ENCODE peak calls at places on chromosomes 16 and 17, in nine cellular contexts. One of them, this sample, is unnamed.

GRCh38 chr16:72664122-72664479 is 383.8 kb downstream of the ZFHX3 start:
- DNase-seq in A549: peak; percentile 5
- DNase-seq in foreskin keratinocyte: no peak
- DNase-seq in IMR-90: peak; percentile 7
- DNase-seq in heart right ventricle: no peak
- DNase-seq in transverse colon: no peak
- DNase-seq in fibroblast of lung: peak; percentile 27
- DNase-seq in tibial artery: no peak
- DNase-seq in breast epithelium: no peak
- DNase-seq in this sample: no peak

GRCh38 chr17:42804918-42805367 is 6.3 kb downstream of the CNTD1 start:
- DNase-seq in foreskin keratinocyte: no peak
- DNase-seq in heart right ventricle: no peak
- DNase-seq in tibial artery: no peak
- DNase-seq in IMR-90: peak; percentile 13
- DNase-seq in transverse colon: peak; percentile 45
- DNase-seq in breast epithelium: no peak
- DNase-seq in A549: no peak
- DNase-seq in fibroblast of lung: no peak
- DNase-seq in this sample: no peak

GRCh38 chr17:45132302-45132568 is at the start of gene PLCD3:
- DNase-seq in heart right ventricle: no peak
- DNase-seq in transverse colon: no peak
- DNase-seq in tibial artery: no peak
- DNase-seq in A549: no peak
- DNase-seq in foreskin keratinocyte: no peak
- DNase-seq in breast epithelium: no peak
- DNase-seq in fibroblast of lung: no peak
- DNase-seq in IMR-90: no peak
- DNase-seq in this sample: no peak

GRCh38 chr16:67647111-67647651 is 2.2 kb downstream of the CARMIL2 start:
- DNase-seq in fibroblast of lung: no peak
- DNase-seq in tibial artery: no peak
- DNase-seq in transverse colon: no peak
- DNase-seq in heart right ventricle: no peak
- DNase-seq in IMR-90: no peak
- DNase-seq in foreskin keratinocyte: peak; percentile 51
- DNase-seq in breast epithelium: no peak
- DNase-seq in A549: no peak
- DNase-seq in this sample: no peak

GRCh38 chr17:63082952-63083351 is 116.9 kb downstream of the TANC2 start:
- DNase-seq in fibroblast of lung: peak; percentile 56
- DNase-seq in transverse colon: no peak
- DNase-seq in A549: no peak
- DNase-seq in tibial artery: no peak
- DNase-seq in heart right ventricle: no peak
- DNase-seq in IMR-90: peak; percentile 55
- DNase-seq in foreskin keratinocyte: no peak
- DNase-seq in breast epithelium: no peak
- DNase-seq in this sample: no peak

GRCh38 chr16:4615389-4616046 is 830 bp upstream of the UBALD1 start:
- DNase-seq in heart right ventricle: peak; percentile 39
- DNase-seq in A549: no peak
- DNase-seq in foreskin keratinocyte: no peak
- DNase-seq in transverse colon: peak; percentile 37
- DNase-seq in tibial artery: no peak
- DNase-seq in breast epithelium: no peak
- DNase-seq in IMR-90: no peak
- DNase-seq in fibroblast of lung: no peak
- DNase-seq in this sample: no peak

GRCh38 chr17:15092762-15093161 is 172.4 kb downstream of the PMP22 start:
- DNase-seq in transverse colon: no peak
- DNase-seq in fibroblast of lung: peak; percentile 8
- DNase-seq in foreskin keratinocyte: peak; percentile 65
- DNase-seq in tibial artery: no peak
- DNase-seq in heart right ventricle: no peak
- DNase-seq in A549: no peak
- DNase-seq in breast epithelium: no peak
- DNase-seq in IMR-90: peak; percentile 28
- DNase-seq in this sample: no peak

GRCh38 chr17:14396542-14396941 is 95.7 kb downstream of the HS3ST3B1 start:
- DNase-seq in A549: no peak
- DNase-seq in heart right ventricle: no peak
- DNase-seq in tibial artery: no peak
- DNase-seq in breast epithelium: no peak
- DNase-seq in foreskin keratinocyte: peak; percentile 43
- DNase-seq in fibroblast of lung: peak; percentile 1
- DNase-seq in transverse colon: no peak
- DNase-seq in IMR-90: peak; percentile 34
- DNase-seq in this sample: no peak

GRCh38 chr16:68744744-68745280 is 7.7 kb downstream of the CDH1 start:
- DNase-seq in A549: peak; percentile 73
- DNase-seq in heart right ventricle: no peak
- DNase-seq in fibroblast of lung: peak; percentile 30
- DNase-seq in breast epithelium: peak; percentile 76
- DNase-seq in foreskin keratinocyte: peak; percentile 90
- DNase-seq in IMR-90: peak; percentile 5
- DNase-seq in transverse colon: peak; percentile 86
- DNase-seq in tibial artery: no peak
- DNase-seq in this sample: no peak

GRCh38 chr17:45175759-45176140 is 14.1 kb downstream of the HEXIM2 start:
- DNase-seq in foreskin keratinocyte: no peak
- DNase-seq in IMR-90: no peak
- DNase-seq in breast epithelium: no peak
- DNase-seq in fibroblast of lung: no peak
- DNase-seq in heart right ventricle: no peak
- DNase-seq in transverse colon: no peak
- DNase-seq in A549: no peak
- DNase-seq in tibial artery: no peak
- DNase-seq in this sample: no peak

GRCh38 chr17:13650096-13650675 is 48.5 kb upstream of the HS3ST3A1 start:
- DNase-seq in transverse colon: no peak
- DNase-seq in heart right ventricle: no peak
- DNase-seq in foreskin keratinocyte: no peak
- DNase-seq in breast epithelium: no peak
- DNase-seq in IMR-90: peak; percentile 57
- DNase-seq in A549: no peak
- DNase-seq in fibroblast of lung: no peak
- DNase-seq in tibial artery: no peak
- DNase-seq in this sample: no peak

GRCh38 chr16:70808371-70808770 is 7.4 kb upstream of the VAC14 start:
- DNase-seq in foreskin keratinocyte: no peak
- DNase-seq in breast epithelium: no peak
- DNase-seq in transverse colon: no peak
- DNase-seq in fibroblast of lung: no peak
- DNase-seq in tibial artery: no peak
- DNase-seq in heart right ventricle: no peak
- DNase-seq in A549: no peak
- DNase-seq in IMR-90: no peak
- DNase-seq in this sample: no peak

GRCh38 chr17:60173304-60173807 is 23.6 kb downstream of the CA4 start:
- DNase-seq in tibial artery: no peak
- DNase-seq in foreskin keratinocyte: no peak
- DNase-seq in IMR-90: peak; percentile 24
- DNase-seq in transverse colon: no peak
- DNase-seq in fibroblast of lung: peak; percentile 55
- DNase-seq in A549: no peak
- DNase-seq in heart right ventricle: no peak
- DNase-seq in breast epithelium: no peak
- DNase-seq in this sample: no peak

GRCh38 chr17:9906616-9907015 is 1.5 kb upstream of the RCVRN start:
- DNase-seq in heart right ventricle: no peak
- DNase-seq in A549: no peak
- DNase-seq in IMR-90: no peak
- DNase-seq in tibial artery: peak; percentile 59
- DNase-seq in transverse colon: no peak
- DNase-seq in foreskin keratinocyte: no peak
- DNase-seq in breast epithelium: no peak
- DNase-seq in fibroblast of lung: no peak
- DNase-seq in this sample: no peak

GRCh38 chr17:1055751-1056645 is 59.1 kb downstream of the TIMM22 start:
- DNase-seq in A549: peak; percentile 88
- DNase-seq in foreskin keratinocyte: peak; percentile 29
- DNase-seq in IMR-90: peak; percentile 59
- DNase-seq in breast epithelium: peak; percentile 71
- DNase-seq in fibroblast of lung: peak; percentile 44
- DNase-seq in tibial artery: no peak
- DNase-seq in heart right ventricle: peak; percentile 64
- DNase-seq in transverse colon: peak; percentile 41
- DNase-seq in this sample: no peak

GRCh38 chr17:42743595-42744282 is 1.1 kb downstream of the EZH1 start:
- DNase-seq in A549: peak; percentile 61
- DNase-seq in foreskin keratinocyte: no peak
- DNase-seq in breast epithelium: no peak
- DNase-seq in transverse colon: no peak
- DNase-seq in fibroblast of lung: no peak
- DNase-seq in IMR-90: no peak
- DNase-seq in tibial artery: no peak
- DNase-seq in heart right ventricle: no peak
- DNase-seq in this sample: no peak

GRCh38 chr16:12433691-12434390 is 369.8 kb downstream of the CPPED1 start:
- DNase-seq in IMR-90: no peak
- DNase-seq in breast epithelium: no peak
- DNase-seq in fibroblast of lung: no peak
- DNase-seq in heart right ventricle: no peak
- DNase-seq in A549: no peak
- DNase-seq in transverse colon: no peak
- DNase-seq in tibial artery: no peak
- DNase-seq in foreskin keratinocyte: no peak
- DNase-seq in this sample: no peak

GRCh38 chr17:10172241-10172741 is 26.1 kb downstream of the GAS7 start:
- DNase-seq in A549: no peak
- DNase-seq in tibial artery: no peak
- DNase-seq in transverse colon: no peak
- DNase-seq in heart right ventricle: no peak
- DNase-seq in fibroblast of lung: no peak
- DNase-seq in foreskin keratinocyte: peak; percentile 17
- DNase-seq in IMR-90: peak; percentile 37
- DNase-seq in breast epithelium: no peak
- DNase-seq in this sample: no peak

GRCh38 chr17:78882546-78883089 is 20.4 kb downstream of the CEP295NL start:
- DNase-seq in heart right ventricle: no peak
- DNase-seq in transverse colon: no peak
- DNase-seq in breast epithelium: no peak
- DNase-seq in tibial artery: peak; percentile 75
- DNase-seq in A549: no peak
- DNase-seq in fibroblast of lung: no peak
- DNase-seq in foreskin keratinocyte: no peak
- DNase-seq in IMR-90: no peak
- DNase-seq in this sample: peak; percentile 65

GRCh38 chr17:78884876-78885667 is 17.9 kb downstream of the CEP295NL start:
- DNase-seq in breast epithelium: no peak
- DNase-seq in transverse colon: no peak
- DNase-seq in fibroblast of lung: no peak
- DNase-seq in tibial artery: no peak
- DNase-seq in heart right ventricle: no peak
- DNase-seq in IMR-90: no peak
- DNase-seq in foreskin keratinocyte: no peak
- DNase-seq in A549: no peak
- DNase-seq in this sample: no peak

GRCh38 chr17:78884148-78884870 is 18.7 kb downstream of the CEP295NL start:
- DNase-seq in transverse colon: no peak
- DNase-seq in fibroblast of lung: no peak
- DNase-seq in breast epithelium: no peak
- DNase-seq in A549: no peak
- DNase-seq in foreskin keratinocyte: no peak
- DNase-seq in heart right ventricle: no peak
- DNase-seq in tibial artery: peak; percentile 84
- DNase-seq in IMR-90: no peak
- DNase-seq in this sample: no peak

GRCh38 chr17:78883533-78884131 is 19.4 kb downstream of the CEP295NL start:
- DNase-seq in IMR-90: peak; percentile 97
- DNase-seq in fibroblast of lung: peak; percentile 95
- DNase-seq in tibial artery: peak; percentile 95
- DNase-seq in transverse colon: peak; percentile 58
- DNase-seq in breast epithelium: peak; percentile 60
- DNase-seq in A549: peak; percentile 98
- DNase-seq in foreskin keratinocyte: peak; percentile 75
- DNase-seq in heart right ventricle: peak; percentile 77
- DNase-seq in this sample: peak; percentile 61

GRCh38 chr17:78883090-78883532 is 19.9 kb downstream of the CEP295NL start:
- DNase-seq in heart right ventricle: peak; percentile 73
- DNase-seq in fibroblast of lung: peak; percentile 81
- DNase-seq in A549: peak; percentile 98
- DNase-seq in tibial artery: peak; percentile 92
- DNase-seq in breast epithelium: peak; percentile 55
- DNase-seq in transverse colon: peak; percentile 63
- DNase-seq in foreskin keratinocyte: no peak
- DNase-seq in IMR-90: peak; percentile 75
- DNase-seq in this sample: peak; percentile 54
- H3K4me1 ChIP-seq in heart right ventricle: peaks cover 73% of the 10 kb centered on the region
- H3K4me1 ChIP-seq in fibroblast of lung: peaks cover 61% of the 10 kb centered on the region
- H3K4me1 ChIP-seq in A549: peaks cover 47% of the 10 kb centered on the region
- H3K4me1 ChIP-seq in tibial artery: peaks cover 29% of the 10 kb centered on the region
- H3K4me1 ChIP-seq in breast epithelium: peaks cover 20% of the 10 kb centered on the region
- H3K4me1 ChIP-seq in transverse colon: peaks cover 69% of the 10 kb centered on the region
- H3K4me1 ChIP-seq in foreskin keratinocyte: peaks cover 9% of the 10 kb centered on the region
- H3K4me1 ChIP-seq in IMR-90: peaks cover 53% of the 10 kb centered on the region
- H3K4me1 ChIP-seq in this sample: no peaks in the 10 kb centered on the region

GRCh38 chr17:82838386-82839063 is 1.3 kb downstream of the ZNF750 start:
- DNase-seq in breast epithelium: no peak
- DNase-seq in A549: no peak
- DNase-seq in heart right ventricle: peak; percentile 49
- DNase-seq in transverse colon: peak; percentile 85
- DNase-seq in tibial artery: no peak
- DNase-seq in fibroblast of lung: no peak
- DNase-seq in foreskin keratinocyte: no peak
- DNase-seq in IMR-90: peak; percentile 17
- DNase-seq in this sample: peak; percentile 87
- H3K27ac ChIP-seq in breast epithelium: peak overlapping the region; percentile 82
- H3K27ac ChIP-seq in A549: no peak overlapping the region
- H3K27ac ChIP-seq in heart right ventricle: peak overlapping the region; percentile 21
- H3K27ac ChIP-seq in transverse colon: peak overlapping the region; percentile 85
- H3K27ac ChIP-seq in tibial artery: no peak overlapping the region
- H3K27ac ChIP-seq in fibroblast of lung: no peak overlapping the region
- H3K27ac ChIP-seq in foreskin keratinocyte: peak overlapping the region; percentile 99
- H3K27ac ChIP-seq in IMR-90: no peak overlapping the region
- H3K27ac ChIP-seq in this sample: no peak overlapping the region

GRCh38 chr17:19386974-19387920 is at the start of gene MFAP4:
- DNase-seq in heart right ventricle: peak; percentile 69
- DNase-seq in IMR-90: peak; percentile 90
- DNase-seq in foreskin keratinocyte: no peak
- DNase-seq in transverse colon: peak; percentile 60
- DNase-seq in breast epithelium: peak; percentile 67
- DNase-seq in tibial artery: peak; percentile 92
- DNase-seq in fibroblast of lung: peak; percentile 90
- DNase-seq in A549: no peak
- DNase-seq in this sample: no peak
- H3K4me1 ChIP-seq in heart right ventricle: peaks cover 77% of the 10 kb centered on the region
- H3K4me1 ChIP-seq in IMR-90: peaks cover 52% of the 10 kb centered on the region
- H3K4me1 ChIP-seq in foreskin keratinocyte: peaks cover 5% of the 10 kb centered on the region
- H3K4me1 ChIP-seq in transverse colon: peaks cover 71% of the 10 kb centered on the region
- H3K4me1 ChIP-seq in breast epithelium: peaks cover 36% of the 10 kb centered on the region
- H3K4me1 ChIP-seq in tibial artery: peaks cover 9% of the 10 kb centered on the region
- H3K4me1 ChIP-seq in fibroblast of lung: peaks cover 49% of the 10 kb centered on the region
- H3K4me1 ChIP-seq in A549: peaks cover 33% of the 10 kb centered on the region
- H3K4me1 ChIP-seq in this sample: no peaks in the 10 kb centered on the region

DNA sequence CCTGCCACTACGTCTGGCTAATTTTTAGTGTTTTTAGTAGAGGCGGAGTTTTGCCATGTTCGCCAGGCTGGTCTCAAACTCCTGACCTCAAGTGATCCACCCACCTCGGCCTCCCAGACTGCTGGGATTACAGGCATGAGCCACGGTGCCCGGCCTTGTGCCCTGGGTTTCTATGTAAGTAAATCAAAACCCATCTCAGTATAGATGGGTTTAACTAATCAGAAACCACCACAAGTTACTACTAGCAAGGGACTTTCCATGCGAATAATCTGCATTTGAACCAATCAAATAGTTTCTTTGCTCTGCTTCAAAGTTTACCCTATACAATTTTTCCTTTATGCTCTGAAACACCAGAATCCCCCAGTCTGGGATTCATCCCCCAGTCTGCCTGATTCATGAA is 16.5 kb upstream of the EIF1 start:
- DNase-seq in tibial artery: no peak
- DNase-seq in heart right ventricle: no peak
- DNase-seq in fibroblast of lung: no peak
- DNase-seq in IMR-90: no peak
- DNase-seq in breast epithelium: no peak
- DNase-seq in transverse colon: no peak
- DNase-seq in foreskin keratinocyte: no peak
- DNase-seq in A549: no peak
- DNase-seq in this sample: no peak
- H3K27ac ChIP-seq in tibial artery: no peak overlapping the region
- H3K27ac ChIP-seq in heart right ventricle: no peak overlapping the region
- H3K27ac ChIP-seq in fibroblast of lung: no peak overlapping the region
- H3K27ac ChIP-seq in IMR-90: no peak overlapping the region
- H3K27ac ChIP-seq in breast epithelium: no peak overlapping the region
- H3K27ac ChIP-seq in transverse colon: no peak overlapping the region
- H3K27ac ChIP-seq in foreskin keratinocyte: no peak overlapping the region
- H3K27ac ChIP-seq in A549: no peak overlapping the region
- H3K27ac ChIP-seq in this sample: no peak overlapping the region